ENCODE peak calls at places on chromosomes 13 and 19, in eight cellular contexts. W is CD4-positive, CD25-positive, alpha-beta regulatory T cell; B is NCI-H460; H is uterus; I is T-helper 1 cell; F is NCI-H1092; M is M059J; O is H1. L is an unnamed sample.

GRCh38 chr19:29843180-29844051 is 31.6 kb downstream of the CCNE1 start:
- DNase-seq in O (no peak), I (peak), W (peak), H (peak), B (no peak), M (no peak), F (no peak), L (no peak)

GRCh38 chr19:6011206-6011605 is 33.3 kb upstream of the RANBP3 start:
- DNase-seq in H (no peak), F (no peak), M (no peak), O (no peak), I (no peak), B (no peak), W (no peak), L (no peak)

GRCh38 chr19:40641306-40641705 is 40.1 kb downstream of the LTBP4 start:
- DNase-seq in B (no peak), H (peak), F (no peak), M (no peak), O (no peak), I (no peak), W (no peak), L (no peak)

GRCh38 chr19:6239401-6239844 is 40.4 kb downstream of the MLLT1 start:
- DNase-seq in B (no peak), I (no peak), M (peak), O (no peak), W (no peak), F (no peak), H (no peak), L (no peak)

GRCh38 chr19:19475845-19476828 is 39.2 kb downstream of the TSSK6 start:
- DNase-seq in H (no peak), F (no peak), M (no peak), O (no peak), B (no peak), W (no peak), I (no peak), L (no peak)

GRCh38 chr13:30466841-30467252 is 1.1 kb upstream of the HMGB1 start:
- DNase-seq in O (no peak), H (no peak), I (no peak), F (no peak), B (no peak), W (no peak), M (peak), L (no peak)

GRCh38 chr13:33032037-33032625 is 15.9 kb downstream of the KL start:
- DNase-seq in M (no peak), O (no peak), B (no peak), F (no peak), W (no peak), I (no peak), H (no peak), L (no peak)

GRCh38 chr13:65063753-65064152 is 2166.4 kb downstream of the PCDH9 start:
- DNase-seq in O (no peak), H (no peak), M (peak), B (no peak), I (no peak), W (no peak), F (no peak), L (no peak)

GRCh38 chr13:110119943-110120905 is 186.7 kb downstream of the COL4A1 start:
- DNase-seq in I (no peak), H (no peak), B (peak), M (peak), O (no peak), F (no peak), W (no peak), L (no peak)

GRCh38 chr19:6216236-6216995 is 63.4 kb downstream of the MLLT1 start:
- DNase-seq in F (no peak), B (no peak), I (no peak), O (no peak), W (no peak), H (peak), M (no peak), L (no peak)

GRCh38 chr13:36030670-36031331 is 100.4 kb downstream of the DCLK1 start:
- DNase-seq in W (no peak), F (no peak), M (peak), B (no peak), H (peak), O (no peak), I (no peak), L (no peak)

GRCh38 chr13:109146912-109147624 is 517.7 kb downstream of the MYO16 start:
- DNase-seq in I (no peak), M (peak), B (peak), F (no peak), O (no peak), H (no peak), W (no peak), L (no peak)

GRCh38 chr19:39183100-39183499 is 13.7 kb upstream of the NCCRP1 start:
- DNase-seq in I (no peak), M (no peak), W (no peak), H (no peak), O (no peak), B (no peak), F (no peak), L (no peak)

GRCh38 chr13:39818953-39819352 is 163.5 kb downstream of the COG6 start:
- DNase-seq in H (peak), I (no peak), F (no peak), W (no peak), O (no peak), B (no peak), M (peak), L (no peak)

GRCh38 chr19:12350185-12350889 is 15.1 kb downstream of the ZNF442 start:
- DNase-seq in F (no peak), O (no peak), B (no peak), W (no peak), H (no peak), I (no peak), M (no peak), L (no peak)

GRCh38 chr13:85665286-85665685 is 133.9 kb downstream of the SLITRK6 start:
- DNase-seq in F (no peak), I (no peak), O (no peak), M (peak), B (peak), H (no peak), W (no peak), L (peak)

L was measured in NCI-H1436.